ENCODE peak calls at places on chromosomes 12 and 14, in nine cellular contexts. V, M, Z, E, R, B, P, F and C are unnamed samples.

GRCh38 chr14:60092516-60092915 is 793 bp downstream of the PCNX4 start:
- DNase-seq in Z (peak), F (no peak), P (no peak), M (peak), V (no peak), R (peak), E (peak), B (peak), C (no peak)

GRCh38 chr14:95163666-95164065 is 6.3 kb upstream of the DICER1 start:
- DNase-seq in P (no peak), V (no peak), M (no peak), Z (no peak), R (no peak), B (no peak), E (no peak), F (no peak), C (no peak)

GRCh38 chr12:3607821-3608220 is 116.8 kb downstream of the PRMT8 start:
- DNase-seq in B (no peak), P (no peak), M (no peak), V (peak), E (no peak), F (no peak), Z (no peak), R (no peak), C (no peak)

GRCh38 chr12:49232940-49233841 is 31.7 kb upstream of the TUBA1C start:
- DNase-seq in F (peak), R (peak), B (no peak), E (peak), M (no peak), P (peak), Z (peak), V (peak), C (no peak)

GRCh38 chr12:712172-712863 is 40.1 kb upstream of the WNK1 start:
- DNase-seq in Z (no peak), P (no peak), R (no peak), M (no peak), V (no peak), E (no peak), B (no peak), F (no peak), C (no peak)

GRCh38 chr12:99804715-99805114 is 157.2 kb downstream of the GARIN6 start:
- DNase-seq in Z (no peak), R (no peak), V (no peak), M (no peak), F (no peak), P (no peak), E (no peak), B (no peak), C (no peak)

GRCh38 chr14:33509927-33510535 is 440.8 kb downstream of the EGLN3 start:
- DNase-seq in M (no peak), F (no peak), Z (peak), R (no peak), P (peak), E (no peak), V (no peak), B (no peak), C (no peak)

GRCh38 chr14:75497191-75497590 is 25.1 kb upstream of the BATF start:
- DNase-seq in B (no peak), M (no peak), V (no peak), Z (no peak), P (no peak), R (no peak), F (no peak), E (no peak), C (no peak)

GRCh38 chr14:65476290-65476941 is 63.9 kb downstream of the FUT8 start:
- DNase-seq in M (no peak), V (no peak), Z (no peak), B (no peak), R (no peak), P (no peak), E (no peak), F (no peak), C (no peak)

GRCh38 chr12:46455648-46456352 is 83.2 kb upstream of the SLC38A2 start:
- DNase-seq in P (no peak), V (no peak), M (no peak), F (peak), Z (no peak), R (peak), E (peak), B (peak), C (no peak)

GRCh38 chr12:10283028-10283427 is 24.6 kb upstream of the KLRD1 start:
- DNase-seq in Z (no peak), M (no peak), R (no peak), F (no peak), E (no peak), B (no peak), P (no peak), V (no peak), C (no peak)

GRCh38 chr12:124548854-124549378 is 18.5 kb downstream of the NCOR2 start:
- DNase-seq in P (peak), E (peak), Z (peak), M (no peak), F (peak), V (peak), R (no peak), B (peak), C (no peak)

GRCh38 chr12:94209240-94209639 is 60.9 kb downstream of the PLXNC1 start:
- DNase-seq in R (no peak), F (no peak), M (no peak), Z (no peak), E (no peak), B (no peak), P (no peak), V (no peak), C (no peak)

GRCh38 chr14:56294125-56294524 is 175.9 kb downstream of the PELI2 start:
- DNase-seq in Z (no peak), R (no peak), V (no peak), P (no peak), B (no peak), M (no peak), E (no peak), F (no peak), C (no peak)

GRCh38 chr14:38108681-38109080 is 99.0 kb upstream of the SSTR1 start:
- DNase-seq in F (no peak), R (no peak), M (no peak), E (no peak), Z (no peak), V (no peak), P (no peak), B (no peak), C (no peak)

GRCh38 chr14:49598182-49598478 is 610 bp upstream of the LRR1 start:
- DNase-seq in R (no peak), F (peak), P (no peak), B (no peak), M (peak), E (peak), Z (no peak), V (no peak), C (no peak)

GRCh38 chr14:96796851-96797187 is 363 bp upstream of the VRK1 start:
- DNase-seq in P (no peak), R (no peak), Z (no peak), M (no peak), B (no peak), E (no peak), F (no peak), V (no peak), C (no peak)

GRCh38 chr14:31927348-31927826 is 149.7 kb upstream of the ARHGAP5 start:
- DNase-seq in R (peak), M (peak), F (no peak), V (no peak), E (no peak), Z (peak), P (no peak), B (peak), C (peak)

GRCh38 chr14:20460458-20461229 is 590 bp downstream of the PIP4P1 start:
- DNase-seq in E (peak), F (peak), V (no peak), P (no peak), M (no peak), R (no peak), B (peak), Z (no peak), C (no peak)

GRCh38 chr14:53692451-53693330 is 263.9 kb downstream of the BMP4 start:
- DNase-seq in M (no peak), P (no peak), F (no peak), E (no peak), R (no peak), V (no peak), Z (no peak), B (no peak), C (no peak)

GRCh38 chr12:2854669-2855453 is 2.0 kb downstream of the TEX52 start:
- DNase-seq in V (peak), P (no peak), E (no peak), F (no peak), R (no peak), Z (no peak), B (no peak), M (no peak), C (no peak)

GRCh38 chr14:96267336-96267735 is 11.3 kb downstream of the BDKRB1 start:
- DNase-seq in E (peak), P (peak), Z (no peak), M (no peak), F (no peak), R (no peak), V (no peak), B (peak), C (no peak)

GRCh38 chr14:58760121-58760520 is 122.4 kb downstream of the DACT1 start:
- DNase-seq in Z (no peak), P (no peak), B (no peak), V (no peak), R (no peak), M (no peak), F (no peak), E (no peak), C (no peak)

GRCh38 chr12:65786041-65786440 is 38.2 kb upstream of the HMGA2 start:
- DNase-seq in E (no peak), F (no peak), V (no peak), B (no peak), R (no peak), M (no peak), P (no peak), Z (no peak), C (no peak)
- TF ChIP-seq POLR2A in E (no peak), F (no peak), V (no peak), B (no peak), R (no peak), M (no peak), P (no peak), Z (no peak), C (no peak)

DNA sequence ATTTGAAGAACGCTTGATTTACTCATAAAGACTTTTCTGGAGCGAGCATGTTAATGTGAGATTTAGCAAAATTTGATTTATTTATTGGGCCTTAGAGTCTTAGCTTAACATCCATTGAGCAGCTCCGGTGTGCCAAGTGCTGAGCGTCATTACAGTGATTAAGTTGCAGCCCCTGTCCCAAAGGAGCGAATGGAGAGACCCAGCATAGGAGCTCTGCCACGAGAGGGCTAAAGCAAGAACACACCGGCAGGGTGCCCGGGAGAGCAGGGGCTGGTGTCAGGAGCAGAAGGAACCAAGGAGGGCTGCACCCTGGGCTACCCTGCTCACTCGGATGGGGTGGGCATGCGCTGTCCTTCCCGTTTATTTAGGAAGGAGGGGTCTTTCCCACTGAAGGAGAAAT is 50.6 kb downstream of the PPP2R5C start:
- DNase-seq in B (no peak), R (no peak), F (no peak), Z (no peak), M (no peak), E (no peak), P (no peak), V (no peak), C (no peak)
- TF ChIP-seq POLR2A in B (no peak), R (no peak), F (no peak), Z (no peak), M (no peak), E (no peak), P (no peak), V (no peak), C (no peak)

DNA sequence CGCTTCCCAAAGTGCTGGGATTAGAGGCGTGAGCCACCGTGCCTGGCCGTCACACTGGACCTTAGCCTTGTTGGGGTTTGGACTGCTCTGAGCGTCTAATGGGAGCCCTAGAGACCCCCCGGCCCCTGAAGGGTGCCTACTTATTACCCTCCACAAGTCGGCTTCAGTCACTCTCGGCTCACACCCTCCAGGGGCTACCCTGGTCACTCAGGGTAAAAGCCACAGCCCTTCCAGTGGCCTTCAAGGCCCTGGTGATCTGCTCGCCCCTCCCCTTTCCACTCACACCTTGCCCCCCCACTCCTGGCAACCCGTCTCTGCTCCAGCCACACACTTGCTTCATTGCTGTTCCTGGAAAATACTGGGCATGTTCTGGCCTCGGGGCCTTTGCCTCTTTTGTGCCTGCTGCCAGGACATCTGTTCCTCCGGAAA is 3.6 kb upstream of the MORN3 start:
- DNase-seq in E (peak), R (no peak), B (peak), Z (peak), F (peak), V (no peak), P (no peak), M (no peak), C (no peak)
- TF ChIP-seq POLR2A in E (no peak), R (no peak), B (no peak), Z (no peak), F (no peak), V (no peak), P (no peak), M (no peak), C (no peak)

GRCh38 chr12:92469837-92470236 is 233.0 kb upstream of the PLEKHG7 start:
- DNase-seq in E (no peak), M (no peak), R (peak), V (peak), Z (peak), F (no peak), P (no peak), B (peak), C (no peak)
- TF ChIP-seq POLR2A in E (no peak), M (no peak), R (no peak), V (no peak), Z (no peak), F (no peak), P (no peak), B (no peak), C (no peak)

DNA sequence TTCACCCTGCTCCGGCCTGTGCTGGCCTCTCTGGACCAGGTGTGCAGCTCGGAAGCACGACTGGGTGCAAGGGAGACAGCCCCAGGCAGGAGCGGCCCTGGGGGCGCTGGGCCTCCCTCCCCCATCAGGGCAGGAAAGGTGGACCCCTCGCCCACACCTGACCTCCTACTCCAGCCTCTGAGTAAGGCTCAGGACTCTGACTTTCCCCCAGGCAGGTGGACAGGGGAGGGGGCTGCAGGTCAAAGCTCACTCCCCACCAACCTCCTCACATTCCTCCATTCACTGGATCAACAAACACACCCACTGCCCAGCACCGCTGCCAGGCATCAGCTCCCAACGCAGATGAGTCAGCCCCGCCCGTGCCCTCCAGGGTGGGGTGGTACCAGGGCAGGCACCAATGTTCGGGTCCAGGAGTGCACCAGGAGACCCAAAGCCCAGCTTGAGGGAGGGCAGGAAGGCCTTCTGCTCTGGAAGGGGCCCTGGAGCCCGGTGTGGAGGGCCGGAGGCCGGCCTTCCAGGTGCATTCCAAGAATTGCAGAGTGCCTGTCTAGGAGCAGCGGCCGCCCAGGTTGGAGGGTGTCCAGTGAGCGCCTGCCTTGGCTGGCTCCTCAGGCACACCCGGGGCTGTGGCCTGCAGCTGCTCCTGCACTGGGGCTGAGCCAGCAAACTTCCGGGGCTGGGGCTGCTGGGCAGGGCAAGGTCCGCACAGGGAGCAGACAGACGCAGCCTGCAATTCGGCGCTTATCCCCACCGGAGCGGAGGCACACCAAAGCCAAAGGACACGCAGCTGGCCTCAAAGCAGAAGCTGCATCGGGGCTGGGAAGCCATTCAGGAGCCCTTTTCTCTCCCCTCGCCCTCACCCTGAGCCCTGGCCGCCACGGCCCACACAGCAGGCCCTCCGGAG is 1.6 kb upstream of the INF2 start:
- DNase-seq in E (peak), V (no peak), F (peak), Z (peak), M (peak), P (peak), B (peak), R (peak), C (peak)
- TF ChIP-seq POLR2A in E (peak), V (no peak), F (peak), Z (no peak), M (peak), P (peak), B (no peak), R (no peak), C (no peak)

GRCh38 chr14:100239200-100239839 is 376 bp downstream of the YY1 start:
- DNase-seq in V (peak), P (peak), R (no peak), B (peak), Z (peak), E (no peak), F (no peak), M (no peak), C (no peak)
- TF ChIP-seq POLR2A in V (no peak), P (no peak), R (no peak), B (no peak), Z (no peak), E (no peak), F (no peak), M (no peak), C (no peak)

DNA sequence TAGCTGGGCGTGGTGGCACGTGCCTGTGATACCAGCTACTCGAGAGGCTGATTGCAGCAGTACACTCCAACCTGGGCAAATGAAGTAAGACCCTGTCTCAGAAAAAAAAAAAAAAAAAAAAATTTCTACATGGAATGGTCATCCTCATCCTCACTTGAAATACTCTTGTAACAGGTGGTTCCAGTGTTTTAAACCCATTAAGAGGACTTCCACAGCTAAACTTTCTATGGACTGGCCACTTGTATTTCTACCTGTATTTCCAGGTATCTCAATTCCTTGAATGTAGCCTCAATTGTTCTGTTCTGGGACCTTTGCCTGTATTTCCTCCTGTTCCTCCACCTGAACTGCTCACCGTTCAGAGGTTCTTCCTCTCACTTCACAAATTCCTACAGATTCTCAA is 11.8 kb upstream of the PHLDA1 start:
- DNase-seq in M (no peak), F (no peak), R (no peak), V (no peak), Z (no peak), P (no peak), B (no peak), E (no peak), C (no peak)
- TF ChIP-seq POLR2A in M (no peak), F (no peak), R (no peak), V (no peak), Z (no peak), P (no peak), B (no peak), E (no peak), C (no peak)

DNA sequence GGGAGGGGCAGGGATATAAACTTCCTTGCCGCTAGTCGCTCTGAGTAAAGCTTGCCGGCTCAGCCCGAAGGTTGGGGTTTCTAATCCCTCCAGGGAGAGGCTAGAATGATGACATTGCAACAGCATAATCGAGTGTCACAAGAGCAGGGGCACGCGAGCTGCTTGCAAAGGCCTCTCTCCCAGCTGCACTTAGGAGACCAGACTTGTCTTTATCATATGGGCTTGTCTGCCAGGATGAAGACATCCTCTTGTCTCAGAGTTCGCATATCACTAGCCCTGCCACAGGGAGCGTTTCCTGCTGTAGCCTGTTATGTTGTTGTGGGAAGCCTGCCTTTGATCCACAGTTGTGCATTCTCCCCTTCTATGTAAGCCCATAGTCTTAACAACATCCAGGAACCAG is 180.0 kb downstream of the ESR2 start:
- DNase-seq in R (no peak), M (no peak), V (no peak), Z (no peak), E (no peak), B (no peak), F (no peak), P (no peak), C (no peak)
- TF ChIP-seq POLR2A in R (no peak), M (no peak), V (no peak), Z (no peak), E (no peak), B (no peak), F (no peak), P (no peak), C (no peak)